ENCODE peak calls at places on chromosome 22, in six cellular contexts. One of them, this sample, is unnamed.

GRCh38 chr22:22925795-22926358 is 38.3 kb downstream of the IGLL5 start:
- DNase-seq in right atrium auricular region: no peak
- DNase-seq in BJ: no peak
- DNase-seq in CD4-positive, CD25-positive, alpha-beta regulatory T cell: no peak
- DNase-seq in mesendoderm: no peak
- DNase-seq in neuronal stem cell: no peak
- DNase-seq in this sample: no peak

GRCh38 chr22:32994046-32994827 is 63.9 kb downstream of the SYN3 start:
- DNase-seq in right atrium auricular region: no peak
- DNase-seq in BJ: no peak
- DNase-seq in CD4-positive, CD25-positive, alpha-beta regulatory T cell: no peak
- DNase-seq in mesendoderm: peak
- DNase-seq in neuronal stem cell: peak
- DNase-seq in this sample: no peak

GRCh38 chr22:45626198-45626651 is 45.4 kb upstream of the ATXN10 start:
- DNase-seq in right atrium auricular region: no peak
- DNase-seq in BJ: no peak
- DNase-seq in CD4-positive, CD25-positive, alpha-beta regulatory T cell: no peak
- DNase-seq in mesendoderm: no peak
- DNase-seq in neuronal stem cell: no peak
- DNase-seq in this sample: no peak

GRCh38 chr22:28884754-28885375 is 1.5 kb downstream of the ZNRF3 start:
- DNase-seq in right atrium auricular region: no peak
- DNase-seq in BJ: no peak
- DNase-seq in CD4-positive, CD25-positive, alpha-beta regulatory T cell: no peak
- DNase-seq in mesendoderm: peak
- DNase-seq in neuronal stem cell: no peak
- DNase-seq in this sample: no peak

GRCh38 chr22:44116755-44117684 is 63.7 kb upstream of the PARVG start:
- DNase-seq in right atrium auricular region: no peak
- DNase-seq in BJ: no peak
- DNase-seq in CD4-positive, CD25-positive, alpha-beta regulatory T cell: no peak
- DNase-seq in mesendoderm: no peak
- DNase-seq in neuronal stem cell: no peak
- DNase-seq in this sample: no peak

GRCh38 chr22:46595545-46595944 is 24.6 kb upstream of the GRAMD4 start:
- DNase-seq in right atrium auricular region: no peak
- DNase-seq in BJ: no peak
- DNase-seq in CD4-positive, CD25-positive, alpha-beta regulatory T cell: no peak
- DNase-seq in mesendoderm: no peak
- DNase-seq in neuronal stem cell: no peak
- DNase-seq in this sample: no peak

GRCh38 chr22:44753189-44754042 is 1.0 kb downstream of the ARHGAP8 start:
- DNase-seq in right atrium auricular region: no peak
- DNase-seq in BJ: no peak
- DNase-seq in CD4-positive, CD25-positive, alpha-beta regulatory T cell: no peak
- DNase-seq in mesendoderm: peak
- DNase-seq in neuronal stem cell: no peak
- DNase-seq in this sample: no peak

GRCh38 chr22:32380991-32381390 is 23.3 kb downstream of the RFPL3 start:
- DNase-seq in right atrium auricular region: no peak
- DNase-seq in BJ: no peak
- DNase-seq in CD4-positive, CD25-positive, alpha-beta regulatory T cell: no peak
- DNase-seq in mesendoderm: no peak
- DNase-seq in neuronal stem cell: no peak
- DNase-seq in this sample: no peak

GRCh38 chr22:38937036-38937435 is 20.4 kb upstream of the APOBEC3A start:
- DNase-seq in right atrium auricular region: no peak
- DNase-seq in BJ: no peak
- DNase-seq in CD4-positive, CD25-positive, alpha-beta regulatory T cell: no peak
- DNase-seq in mesendoderm: no peak
- DNase-seq in neuronal stem cell: no peak
- DNase-seq in this sample: no peak

GRCh38 chr22:27213291-27213690 is 555.9 kb downstream of the MIAT start:
- DNase-seq in right atrium auricular region: no peak
- DNase-seq in BJ: no peak
- DNase-seq in CD4-positive, CD25-positive, alpha-beta regulatory T cell: no peak
- DNase-seq in mesendoderm: no peak
- DNase-seq in neuronal stem cell: no peak
- DNase-seq in this sample: no peak

GRCh38 chr22:27240298-27240885 is 561.2 kb downstream of the MN1 start:
- DNase-seq in right atrium auricular region: no peak
- DNase-seq in BJ: no peak
- DNase-seq in CD4-positive, CD25-positive, alpha-beta regulatory T cell: no peak
- DNase-seq in mesendoderm: no peak
- DNase-seq in neuronal stem cell: no peak
- DNase-seq in this sample: no peak

GRCh38 chr22:27045103-27045940 is 387.9 kb downstream of the MIAT start:
- DNase-seq in right atrium auricular region: no peak
- DNase-seq in BJ: peak
- DNase-seq in CD4-positive, CD25-positive, alpha-beta regulatory T cell: no peak
- DNase-seq in mesendoderm: peak
- DNase-seq in neuronal stem cell: no peak
- DNase-seq in this sample: peak

GRCh38 chr22:38069372-38070249 is 12.4 kb downstream of the PICK1 start:
- DNase-seq in right atrium auricular region: no peak
- DNase-seq in BJ: no peak
- DNase-seq in CD4-positive, CD25-positive, alpha-beta regulatory T cell: no peak
- DNase-seq in mesendoderm: no peak
- DNase-seq in neuronal stem cell: no peak
- DNase-seq in this sample: peak

GRCh38 chr22:22944268-22944985 is 56.8 kb downstream of the IGLL5 start:
- DNase-seq in right atrium auricular region: peak
- DNase-seq in BJ: no peak
- DNase-seq in CD4-positive, CD25-positive, alpha-beta regulatory T cell: no peak
- DNase-seq in mesendoderm: no peak
- DNase-seq in neuronal stem cell: no peak
- DNase-seq in this sample: no peak

GRCh38 chr22:38305481-38306448 is 11.5 kb downstream of the CSNK1E start:
- DNase-seq in right atrium auricular region: no peak
- DNase-seq in BJ: no peak
- DNase-seq in CD4-positive, CD25-positive, alpha-beta regulatory T cell: no peak
- DNase-seq in mesendoderm: peak
- DNase-seq in neuronal stem cell: no peak
- DNase-seq in this sample: no peak

GRCh38 chr22:19759459-19759993 is 1.1 kb upstream of the TBX1 start:
- DNase-seq in right atrium auricular region: no peak
- DNase-seq in BJ: no peak
- DNase-seq in CD4-positive, CD25-positive, alpha-beta regulatory T cell: no peak
- DNase-seq in mesendoderm: no peak
- DNase-seq in neuronal stem cell: no peak
- DNase-seq in this sample: no peak
- H3K4me3 ChIP-seq in right atrium auricular region: peak
- H3K4me3 ChIP-seq in BJ: no peak
- H3K4me3 ChIP-seq in CD4-positive, CD25-positive, alpha-beta regulatory T cell: peak
- H3K4me3 ChIP-seq in mesendoderm: no peak
- H3K4me3 ChIP-seq in neuronal stem cell: no peak
- H3K4me3 ChIP-seq in this sample: peak

DNA sequence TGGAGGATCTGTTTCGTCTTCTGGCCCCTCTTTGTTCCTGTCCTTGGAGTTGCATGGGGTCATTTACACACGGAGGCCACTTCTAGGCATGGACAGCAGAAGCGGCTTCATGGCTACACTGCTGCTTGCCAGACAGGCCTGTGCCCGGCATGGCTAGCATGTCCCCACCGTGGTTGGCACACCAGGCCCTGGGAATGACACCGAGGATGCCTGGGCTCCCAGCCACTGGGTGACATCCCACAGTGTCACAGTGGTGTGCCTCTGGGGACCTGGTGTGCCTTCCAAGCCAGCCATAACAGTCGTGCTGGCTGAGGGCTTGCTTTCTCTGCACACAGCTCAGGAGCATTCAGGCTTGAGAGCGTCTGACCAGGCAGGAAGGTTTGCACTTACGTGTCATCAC is 910.1 kb downstream of the TBC1D22A start:
- DNase-seq in right atrium auricular region: no peak
- DNase-seq in BJ: no peak
- DNase-seq in CD4-positive, CD25-positive, alpha-beta regulatory T cell: no peak
- DNase-seq in mesendoderm: no peak
- DNase-seq in neuronal stem cell: no peak
- DNase-seq in this sample: no peak
- H3K4me3 ChIP-seq in right atrium auricular region: no peak
- H3K4me3 ChIP-seq in BJ: no peak
- H3K4me3 ChIP-seq in CD4-positive, CD25-positive, alpha-beta regulatory T cell: no peak
- H3K4me3 ChIP-seq in mesendoderm: no peak
- H3K4me3 ChIP-seq in neuronal stem cell: no peak
- H3K4me3 ChIP-seq in this sample: no peak

DNA sequence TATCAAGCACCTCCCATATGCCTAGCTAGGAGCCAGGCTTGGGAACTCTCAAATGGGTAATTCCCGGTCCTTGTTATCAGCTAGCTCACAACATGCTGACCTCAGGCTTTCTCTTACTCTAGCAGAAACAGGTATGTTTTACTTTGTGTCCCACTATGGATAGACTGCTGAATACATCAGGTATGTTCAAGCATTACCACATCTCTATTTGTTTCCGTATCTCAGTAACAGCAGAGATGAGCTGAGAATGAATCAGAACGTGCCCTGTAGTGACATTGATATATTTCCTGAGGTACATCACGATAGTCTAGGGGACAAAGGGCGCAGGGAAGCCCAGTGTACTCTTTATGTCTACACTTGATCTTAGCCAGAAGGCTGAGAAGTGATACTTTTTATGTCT is 29.3 kb downstream of the SHISA8 start:
- DNase-seq in right atrium auricular region: no peak
- DNase-seq in BJ: no peak
- DNase-seq in CD4-positive, CD25-positive, alpha-beta regulatory T cell: no peak
- DNase-seq in mesendoderm: no peak
- DNase-seq in neuronal stem cell: no peak
- DNase-seq in this sample: no peak
- H3K4me3 ChIP-seq in right atrium auricular region: no peak
- H3K4me3 ChIP-seq in BJ: no peak
- H3K4me3 ChIP-seq in CD4-positive, CD25-positive, alpha-beta regulatory T cell: no peak
- H3K4me3 ChIP-seq in mesendoderm: no peak
- H3K4me3 ChIP-seq in neuronal stem cell: no peak
- H3K4me3 ChIP-seq in this sample: no peak

DNA sequence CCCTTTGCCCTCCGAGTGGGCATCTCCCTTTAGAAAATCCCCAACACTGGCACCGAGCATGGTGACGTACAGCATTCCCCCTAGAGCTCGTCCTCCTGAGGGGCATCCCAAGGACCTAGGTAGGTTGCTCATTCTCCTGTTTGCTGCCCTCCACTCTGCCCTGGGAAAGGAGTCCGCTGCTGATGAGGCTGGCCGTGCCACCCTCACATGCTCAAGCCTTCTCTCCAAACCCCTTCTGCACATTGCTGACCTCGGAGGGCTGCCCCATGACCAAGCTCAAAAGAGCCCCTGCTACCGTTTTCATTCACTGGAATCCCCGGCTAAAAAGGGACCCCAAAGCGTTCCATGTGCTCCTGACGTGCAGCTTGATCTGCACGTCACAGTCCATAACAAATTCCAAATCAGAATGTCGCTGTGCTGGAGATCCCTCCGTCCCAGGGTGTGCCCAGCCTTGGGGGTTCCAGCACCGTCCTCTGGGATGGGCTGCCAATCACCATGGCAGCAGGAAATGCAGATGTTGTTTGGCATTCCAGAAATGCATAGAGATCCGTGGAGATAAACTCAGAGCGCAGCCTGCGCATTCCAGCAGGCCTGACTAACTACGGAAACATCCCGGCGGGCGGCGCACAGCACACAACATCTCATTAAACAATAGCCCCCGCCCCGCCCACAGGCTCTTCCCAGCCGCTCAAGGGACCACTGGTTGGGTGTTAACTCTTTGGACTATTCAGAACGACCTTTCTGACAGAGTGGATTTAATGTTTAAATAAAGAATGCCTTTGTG is 26.3 kb upstream of the GNB1L start:
- DNase-seq in right atrium auricular region: peak
- DNase-seq in BJ: peak
- DNase-seq in CD4-positive, CD25-positive, alpha-beta regulatory T cell: no peak
- DNase-seq in mesendoderm: peak
- DNase-seq in neuronal stem cell: peak
- DNase-seq in this sample: peak
- H3K4me3 ChIP-seq in right atrium auricular region: peak
- H3K4me3 ChIP-seq in BJ: no peak
- H3K4me3 ChIP-seq in CD4-positive, CD25-positive, alpha-beta regulatory T cell: no peak
- H3K4me3 ChIP-seq in mesendoderm: no peak
- H3K4me3 ChIP-seq in neuronal stem cell: peak
- H3K4me3 ChIP-seq in this sample: peak

GRCh38 chr22:49991167-49991566 is 21.4 kb downstream of the IL17REL start:
- DNase-seq in right atrium auricular region: no peak
- DNase-seq in BJ: no peak
- DNase-seq in CD4-positive, CD25-positive, alpha-beta regulatory T cell: no peak
- DNase-seq in mesendoderm: no peak
- DNase-seq in neuronal stem cell: no peak
- DNase-seq in this sample: no peak
- H3K4me3 ChIP-seq in right atrium auricular region: no peak
- H3K4me3 ChIP-seq in BJ: no peak
- H3K4me3 ChIP-seq in CD4-positive, CD25-positive, alpha-beta regulatory T cell: no peak
- H3K4me3 ChIP-seq in mesendoderm: no peak
- H3K4me3 ChIP-seq in neuronal stem cell: no peak
- H3K4me3 ChIP-seq in this sample: no peak

GRCh38 chr22:48858121-48858520 is 969.6 kb downstream of the BRD1 start:
- DNase-seq in right atrium auricular region: no peak
- DNase-seq in BJ: no peak
- DNase-seq in CD4-positive, CD25-positive, alpha-beta regulatory T cell: no peak
- DNase-seq in mesendoderm: no peak
- DNase-seq in neuronal stem cell: no peak
- DNase-seq in this sample: no peak
- H3K4me3 ChIP-seq in right atrium auricular region: no peak
- H3K4me3 ChIP-seq in BJ: no peak
- H3K4me3 ChIP-seq in CD4-positive, CD25-positive, alpha-beta regulatory T cell: no peak
- H3K4me3 ChIP-seq in mesendoderm: no peak
- H3K4me3 ChIP-seq in neuronal stem cell: no peak
- H3K4me3 ChIP-seq in this sample: no peak

GRCh38 chr22:30305519-30305905 is 16.2 kb upstream of the CASTOR1 start:
- DNase-seq in right atrium auricular region: peak
- DNase-seq in BJ: no peak
- DNase-seq in CD4-positive, CD25-positive, alpha-beta regulatory T cell: peak
- DNase-seq in mesendoderm: no peak
- DNase-seq in neuronal stem cell: no peak
- DNase-seq in this sample: no peak
- H3K4me3 ChIP-seq in right atrium auricular region: no peak
- H3K4me3 ChIP-seq in BJ: no peak
- H3K4me3 ChIP-seq in CD4-positive, CD25-positive, alpha-beta regulatory T cell: peak
- H3K4me3 ChIP-seq in mesendoderm: no peak
- H3K4me3 ChIP-seq in neuronal stem cell: no peak
- H3K4me3 ChIP-seq in this sample: no peak

GRCh38 chr22:36916034-36916433 is 2.6 kb downstream of the CSF2RB start:
- DNase-seq in right atrium auricular region: no peak
- DNase-seq in BJ: no peak
- DNase-seq in CD4-positive, CD25-positive, alpha-beta regulatory T cell: no peak
- DNase-seq in mesendoderm: no peak
- DNase-seq in neuronal stem cell: no peak
- DNase-seq in this sample: no peak

GRCh38 chr22:36911887-36912661 is 1.4 kb upstream of the CSF2RB start:
- DNase-seq in right atrium auricular region: no peak
- DNase-seq in BJ: no peak
- DNase-seq in CD4-positive, CD25-positive, alpha-beta regulatory T cell: no peak
- DNase-seq in mesendoderm: peak
- DNase-seq in neuronal stem cell: no peak
- DNase-seq in this sample: no peak

GRCh38 chr22:36914383-36914752 is 940 bp downstream of the CSF2RB start:
- DNase-seq in right atrium auricular region: no peak
- DNase-seq in BJ: no peak
- DNase-seq in CD4-positive, CD25-positive, alpha-beta regulatory T cell: no peak
- DNase-seq in mesendoderm: no peak
- DNase-seq in neuronal stem cell: no peak
- DNase-seq in this sample: no peak

GRCh38 chr22:36912694-36913430 is 566 bp upstream of the CSF2RB start:
- DNase-seq in right atrium auricular region: no peak
- DNase-seq in BJ: no peak
- DNase-seq in CD4-positive, CD25-positive, alpha-beta regulatory T cell: no peak
- DNase-seq in mesendoderm: no peak
- DNase-seq in neuronal stem cell: no peak
- DNase-seq in this sample: no peak

GRCh38 chr22:36913431-36914382 is at the start of gene CSF2RB:
- DNase-seq in right atrium auricular region: peak
- DNase-seq in BJ: no peak
- DNase-seq in CD4-positive, CD25-positive, alpha-beta regulatory T cell: no peak
- DNase-seq in mesendoderm: no peak
- DNase-seq in neuronal stem cell: no peak
- DNase-seq in this sample: no peak
- H3K4me3 ChIP-seq in right atrium auricular region: peak
- H3K4me3 ChIP-seq in BJ: no peak
- H3K4me3 ChIP-seq in CD4-positive, CD25-positive, alpha-beta regulatory T cell: peak
- H3K4me3 ChIP-seq in mesendoderm: no peak
- H3K4me3 ChIP-seq in neuronal stem cell: peak
- H3K4me3 ChIP-seq in this sample: no peak